ENCODE peak calls at places on chromosome 6, in ten cellular contexts. D is GM23248, N is PC-3, G is hepatocyte, B is fibroblast of lung, H is GM12878, M is PC-9, S is mammary epithelial cell, P is HCT116, R is endothelial cell of umbilical vein. Q is an unnamed sample.

GRCh38 chr6:160146454-160147145 is 25.0 kb downstream of the SLC22A1 start:
- DNase-seq in D (no peak), N (no peak), G (no peak), B (no peak), H (no peak), M (no peak), S (no peak), P (no peak), R (no peak), Q (no peak)

GRCh38 chr6:2817778-2818443 is 23.8 kb downstream of the SERPINB1 start:
- DNase-seq in D (peak), N (peak), G (no peak), B (peak), H (no peak), M (no peak), S (peak), P (no peak), R (peak), Q (no peak)

GRCh38 chr6:104638841-104639290 is 220.9 kb downstream of the HACE1 start:
- DNase-seq in D (no peak), N (no peak), G (no peak), B (no peak), H (no peak), M (no peak), S (no peak), P (no peak), R (peak), Q (peak)

GRCh38 chr6:3419624-3420272 is 37.1 kb downstream of the SLC22A23 start:
- DNase-seq in D (peak), N (peak), G (peak), B (peak), H (no peak), M (no peak), S (peak), P (no peak), R (no peak), Q (no peak)

GRCh38 chr6:136401749-136402148 is 112.1 kb upstream of the BCLAF1 start:
- DNase-seq in D (peak), N (peak), G (no peak), B (peak), H (no peak), M (no peak), S (peak), P (peak), R (no peak), Q (no peak)

GRCh38 chr6:1589208-1589607 is 20.5 kb upstream of the FOXC1 start:
- DNase-seq in D (no peak), N (no peak), G (no peak), B (no peak), H (no peak), M (no peak), S (no peak), P (no peak), R (no peak), Q (no peak)

GRCh38 chr6:64252256-64252655 is 616.7 kb downstream of the PHF3 start:
- DNase-seq in D (no peak), N (peak), G (no peak), B (no peak), H (no peak), M (no peak), S (no peak), P (no peak), R (no peak), Q (no peak)

GRCh38 chr6:166934174-166934573 is 22.2 kb downstream of the RNASET2 start:
- DNase-seq in D (no peak), N (peak), G (no peak), B (no peak), H (no peak), M (no peak), S (no peak), P (no peak), R (no peak), Q (no peak)

GRCh38 chr6:167558213-167558869 is 233.5 kb downstream of the TTLL2 start:
- DNase-seq in D (no peak), N (no peak), G (no peak), B (no peak), H (no peak), M (no peak), S (no peak), P (no peak), R (no peak), Q (no peak)

GRCh38 chr6:141963543-141964295 is 169.0 kb upstream of the GJE1 start:
- DNase-seq in D (peak), N (peak), G (no peak), B (peak), H (no peak), M (no peak), S (no peak), P (no peak), R (no peak), Q (no peak)

GRCh38 chr6:17336425-17336824 is 55.3 kb downstream of the RBM24 start:
- DNase-seq in D (no peak), N (no peak), G (peak), B (peak), H (no peak), M (no peak), S (no peak), P (no peak), R (no peak), Q (no peak)

GRCh38 chr6:24547243-24547642 is 52.5 kb downstream of the ALDH5A1 start:
- DNase-seq in D (peak), N (no peak), G (peak), B (peak), H (no peak), M (no peak), S (no peak), P (no peak), R (no peak), Q (peak)

GRCh38 chr6:104623052-104623690 is 236.5 kb downstream of the HACE1 start:
- DNase-seq in D (no peak), N (peak), G (no peak), B (no peak), H (no peak), M (peak), S (no peak), P (no peak), R (no peak), Q (peak)

GRCh38 chr6:5287205-5287965 is 26.1 kb downstream of the FARS2 start:
- DNase-seq in D (peak), N (peak), G (no peak), B (peak), H (no peak), M (peak), S (peak), P (no peak), R (no peak), Q (peak)

GRCh38 chr6:5292154-5292553 is 30.8 kb downstream of the FARS2 start:
- DNase-seq in D (no peak), N (no peak), G (no peak), B (no peak), H (no peak), M (no peak), S (no peak), P (no peak), R (no peak), Q (no peak)

GRCh38 chr6:5287966-5288297 is 26.6 kb downstream of the FARS2 start:
- DNase-seq in D (no peak), N (no peak), G (no peak), B (no peak), H (no peak), M (no peak), S (no peak), P (no peak), R (no peak), Q (no peak)

GRCh38 chr6:5290500-5290899 is 29.2 kb downstream of the FARS2 start:
- DNase-seq in D (no peak), N (no peak), G (no peak), B (no peak), H (no peak), M (no peak), S (no peak), P (no peak), R (no peak), Q (no peak)

GRCh38 chr6:5290097-5290496 is 28.8 kb downstream of the FARS2 start:
- DNase-seq in D (no peak), N (no peak), G (no peak), B (no peak), H (no peak), M (no peak), S (no peak), P (no peak), R (no peak), Q (no peak)
- H3K27ac ChIP-seq in D (no peak), N (no peak), G (no peak), B (no peak), H (no peak), M (no peak), S (no peak), P (no peak), R (no peak), Q (no peak)

DNA sequence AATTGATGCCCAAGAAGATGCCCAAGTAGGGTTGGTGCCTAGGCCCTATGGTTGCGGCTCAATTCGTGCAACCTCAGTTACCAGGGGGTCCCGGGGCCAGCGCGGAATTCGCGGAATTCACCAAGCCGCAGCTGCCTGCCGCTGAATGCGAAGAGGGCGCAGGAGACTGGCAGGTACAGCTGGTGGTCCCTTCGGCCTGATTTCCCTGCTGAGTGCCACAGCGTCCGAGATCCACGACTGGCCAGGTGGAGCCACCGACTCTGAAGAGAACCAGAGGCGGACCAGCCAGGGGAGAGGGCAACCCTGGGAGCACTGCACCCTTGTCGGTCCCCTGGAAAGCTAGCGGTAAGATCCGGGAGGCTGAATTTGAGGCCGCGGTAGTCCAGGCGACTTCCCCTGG is 6.8 kb upstream of the TFAP2D start:
- DNase-seq in D (no peak), N (no peak), G (no peak), B (no peak), H (no peak), M (no peak), S (no peak), P (no peak), R (no peak), Q (no peak)
- TF ChIP-seq EZH2 in D (no peak), N (no peak), G (no peak), B (no peak), H (no peak), M (no peak), S (peak), P (no peak), R (no peak), Q (no peak)

GRCh38 chr6:111864138-111865048 is 8.9 kb downstream of the FYN start:
- DNase-seq in D (no peak), N (no peak), G (no peak), B (no peak), H (no peak), M (no peak), S (no peak), P (no peak), R (no peak), Q (no peak)
- H3K27ac ChIP-seq in D (no peak), N (no peak), G (no peak), B (no peak), H (no peak), M (no peak), S (no peak), P (no peak), R (no peak), Q (no peak)

GRCh38 chr6:127117979-127118504 is 429 bp upstream of the RSPO3 start:
- DNase-seq in D (peak), N (no peak), G (no peak), B (peak), H (no peak), M (no peak), S (no peak), P (no peak), R (peak), Q (peak)
- TF ChIP-seq EZH2 in D (no peak), N (no peak), G (no peak), B (no peak), H (no peak), M (no peak), S (no peak), P (no peak), R (no peak), Q (no peak)

GRCh38 chr6:156775717-156776116 is 1.5 kb upstream of the ARID1B start:
- DNase-seq in D (peak), N (peak), G (no peak), B (no peak), H (no peak), M (no peak), S (no peak), P (no peak), R (peak), Q (no peak)
- H3K27ac ChIP-seq in D (peak), N (peak), G (peak), B (no peak), H (peak), M (peak), S (no peak), P (no peak), R (no peak), Q (no peak)

GRCh38 chr6:39313526-39314272 is 520 bp downstream of the KCNK17 start:
- DNase-seq in D (no peak), N (no peak), G (peak), B (no peak), H (no peak), M (no peak), S (no peak), P (no peak), R (no peak), Q (no peak)

GRCh38 chr6:39314273-39314790 is at the start of gene KCNK17:
- DNase-seq in D (no peak), N (no peak), G (no peak), B (no peak), H (no peak), M (no peak), S (no peak), P (no peak), R (no peak), Q (no peak)

GRCh38 chr6:39309942-39310531 is 4.2 kb downstream of the KCNK17 start:
- DNase-seq in D (peak), N (peak), G (peak), B (peak), H (no peak), M (peak), S (peak), P (peak), R (peak), Q (peak)

GRCh38 chr6:39310542-39310941 is 3.7 kb downstream of the KCNK17 start:
- DNase-seq in D (no peak), N (no peak), G (no peak), B (no peak), H (no peak), M (no peak), S (no peak), P (no peak), R (no peak), Q (no peak)

DNA sequence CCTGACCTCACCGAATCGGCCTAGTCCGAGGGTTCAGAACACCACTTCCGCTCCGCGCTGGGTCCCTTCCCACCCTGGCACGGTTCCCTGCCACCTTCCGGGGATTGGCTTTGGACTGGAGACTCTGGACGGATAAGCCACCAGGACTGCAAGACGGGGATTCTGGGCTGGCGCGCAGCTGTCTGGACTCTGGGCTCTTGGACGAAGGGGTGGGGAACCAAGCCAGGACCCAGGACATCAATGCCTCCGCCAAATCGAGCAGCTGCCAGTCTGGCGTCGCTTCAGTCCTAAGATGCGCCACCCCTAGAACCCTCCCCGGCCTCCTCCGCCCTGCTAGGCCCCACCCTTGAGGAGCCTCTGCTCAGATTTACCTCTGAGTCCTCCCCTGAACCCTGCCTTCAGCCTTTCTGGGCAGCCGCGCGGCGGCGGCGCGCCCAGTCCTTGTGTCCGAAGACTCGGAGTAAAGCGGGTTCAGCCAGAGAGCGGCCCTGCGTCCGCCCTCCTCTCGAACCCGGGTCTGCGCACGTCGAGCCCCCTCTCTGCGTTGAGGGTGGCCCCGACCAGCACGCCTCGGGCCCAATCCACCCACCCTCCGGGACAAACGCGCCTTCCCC is 1.2 kb downstream of the KCNK17 start:
- DNase-seq in D (no peak), N (no peak), G (no peak), B (no peak), H (no peak), M (no peak), S (no peak), P (no peak), R (no peak), Q (no peak)
- TF ChIP-seq EZH2 in D (peak), N (no peak), G (no peak), B (no peak), H (no peak), M (no peak), S (no peak), P (no peak), R (no peak), Q (no peak)

Q was measured in A673.